ENCODE peak calls at places on chromosome 16, in eight cellular contexts. W is SK-N-SH, J is suprapubic skin, B is GM23338, E is stomach, Z is breast epithelium, P is HL-60, U is transverse colon. F is an unnamed sample.

GRCh38 chr16:31519746-31520145 is 8.0 kb upstream of the AHSP start:
- DNase-seq in W (no peak), J (no peak), B (no peak), E (no peak), Z (no peak), P (no peak), U (no peak), F (no peak)

GRCh38 chr16:14672403-14672971 is 21.6 kb downstream of the PLA2G10 start:
- DNase-seq in W (no peak), J (no peak), B (no peak), E (peak; percentile 53), Z (no peak), P (no peak), U (peak; percentile 39), F (no peak)

GRCh38 chr16:87540072-87540976 is 47.5 kb upstream of the ZCCHC14 start:
- DNase-seq in W (no peak), J (no peak), B (no peak), E (no peak), Z (no peak), P (no peak), U (no peak), F (no peak)

GRCh38 chr16:79004281-79004680 is 596.3 kb downstream of the MAF start:
- DNase-seq in W (no peak), J (no peak), B (no peak), E (no peak), Z (peak; percentile 93), P (no peak), U (no peak), F (no peak)

GRCh38 chr16:8173111-8173644 is 417.1 kb downstream of the TMEM114 start:
- DNase-seq in W (peak; percentile 67), J (no peak), B (peak; percentile 92), E (peak; percentile 71), Z (peak; percentile 33), P (peak; percentile 70), U (peak; percentile 68), F (peak; percentile 17)

GRCh38 chr16:81531415-81531814 is 86.8 kb downstream of the CMIP start:
- DNase-seq in W (no peak), J (no peak), B (no peak), E (no peak), Z (peak; percentile 72), P (no peak), U (peak; percentile 51), F (peak; percentile 60)

GRCh38 chr16:78290498-78291271 is 191.2 kb downstream of the WWOX start:
- DNase-seq in W (no peak), J (no peak), B (no peak), E (no peak), Z (no peak), P (no peak), U (no peak), F (no peak)

GRCh38 chr16:76676356-76676755 is 399.2 kb downstream of the CNTNAP4 start:
- DNase-seq in W (no peak), J (no peak), B (peak; percentile 48), E (no peak), Z (peak; percentile 59), P (no peak), U (no peak), F (no peak)

GRCh38 chr16:89031715-89032659 is 55.0 kb upstream of the CBFA2T3 start:
- DNase-seq in W (no peak), J (peak; percentile 76), B (no peak), E (peak; percentile 37), Z (peak; percentile 40), P (peak; percentile 95), U (peak; percentile 56), F (no peak)

GRCh38 chr16:83561876-83562275 is 245.9 kb upstream of the HSBP1 start:
- DNase-seq in W (no peak), J (no peak), B (peak; percentile 57), E (no peak), Z (no peak), P (no peak), U (no peak), F (no peak)

GRCh38 chr16:4488486-4488967 is 12.3 kb downstream of the HMOX2 start:
- DNase-seq in W (no peak), J (no peak), B (no peak), E (no peak), Z (no peak), P (no peak), U (no peak), F (no peak)

GRCh38 chr16:4009177-4009576 is 107.1 kb downstream of the ADCY9 start:
- DNase-seq in W (no peak), J (no peak), B (no peak), E (no peak), Z (no peak), P (no peak), U (no peak), F (no peak)

GRCh38 chr16:13873835-13874438 is 46.0 kb upstream of the ERCC4 start:
- DNase-seq in W (peak; percentile 41), J (no peak), B (peak; percentile 80), E (no peak), Z (no peak), P (no peak), U (no peak), F (no peak)

GRCh38 chr16:8572919-8573724 is 17.2 kb downstream of the TMEM114 start:
- DNase-seq in W (peak; percentile 50), J (no peak), B (peak; percentile 92), E (no peak), Z (no peak), P (peak; percentile 16), U (no peak), F (no peak)

GRCh38 chr16:60432472-60432871 is 1603.8 kb downstream of the CDH8 start:
- DNase-seq in W (no peak), J (no peak), B (no peak), E (no peak), Z (no peak), P (no peak), U (no peak), F (no peak)

GRCh38 chr16:85733839-85734170 is 17.1 kb downstream of the C16orf74 start:
- DNase-seq in W (peak; percentile 61), J (no peak), B (peak; percentile 98), E (no peak), Z (no peak), P (peak; percentile 78), U (no peak), F (no peak)

GRCh38 chr16:8096211-8096610 is 494.1 kb downstream of the TMEM114 start:
- DNase-seq in W (no peak), J (no peak), B (no peak), E (no peak), Z (no peak), P (no peak), U (no peak), F (no peak)

GRCh38 chr16:35140293-35140986 is 1681.0 kb downstream of the TP53TG3F start:
- DNase-seq in W (no peak), J (no peak), B (no peak), E (no peak), Z (no peak), P (no peak), U (no peak), F (no peak)

GRCh38 chr16:86529160-86529559 is 18.8 kb downstream of the FOXF1 start:
- DNase-seq in W (no peak), J (no peak), B (no peak), E (no peak), Z (no peak), P (no peak), U (no peak), F (no peak)

GRCh38 chr16:83143788-83144187 is 517.0 kb downstream of the CDH13 start:
- DNase-seq in W (no peak), J (no peak), B (no peak), E (no peak), Z (no peak), P (no peak), U (peak; percentile 9), F (no peak)

DNA sequence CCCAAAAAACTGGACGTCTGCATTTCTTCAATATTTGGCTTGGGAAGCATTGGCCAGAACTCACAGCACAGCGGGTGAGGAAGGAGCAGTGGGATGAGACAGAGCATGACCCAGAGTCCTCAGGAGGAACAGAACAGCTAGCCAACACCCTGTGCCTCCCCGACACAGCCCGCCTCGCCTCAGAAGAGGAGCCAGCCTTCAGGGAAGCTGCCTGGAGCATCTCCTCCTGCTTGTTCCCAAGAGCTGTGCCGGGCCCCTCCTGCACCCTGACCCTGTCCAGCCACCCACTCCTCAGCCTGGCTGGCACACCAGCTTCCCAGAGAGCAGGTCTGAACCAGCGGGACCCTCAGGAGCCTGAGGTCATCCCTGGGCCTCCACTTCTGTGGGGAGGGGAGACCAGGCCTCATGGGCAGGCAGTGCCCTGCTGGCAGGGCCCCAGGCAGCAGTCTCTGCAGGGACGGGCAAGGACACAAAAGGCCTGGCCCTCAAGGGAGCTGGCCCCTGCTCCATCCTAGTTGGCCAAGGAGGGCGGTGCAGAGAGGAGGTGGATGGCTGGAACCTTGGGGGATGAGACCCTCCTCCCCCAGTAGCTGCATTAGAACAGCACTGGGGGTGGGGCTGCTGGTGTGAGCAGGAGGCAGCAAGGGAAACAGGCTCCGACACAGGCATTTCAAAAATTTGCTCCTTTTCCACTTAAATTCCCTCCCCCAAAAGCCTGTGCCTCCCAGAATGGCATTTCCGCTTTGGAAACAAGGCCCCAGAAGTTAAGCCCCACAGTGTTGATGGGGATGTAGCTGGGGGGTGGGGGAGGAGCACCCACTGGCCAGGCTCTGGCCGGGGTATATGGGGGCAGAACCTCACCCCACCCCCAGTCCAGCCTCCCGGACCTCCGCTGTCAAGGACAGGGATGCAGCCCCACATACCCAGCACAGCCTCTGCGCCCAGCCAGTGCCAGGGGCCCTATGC is 1.8 kb upstream of the BCAR1 start:
- DNase-seq in W (no peak), J (no peak), B (peak; percentile 99), E (no peak), Z (no peak), P (no peak), U (no peak), F (no peak)
- TF ChIP-seq CTCF in W (no peak), J (no peak), B (no peak), E (no peak), Z (no peak), P (no peak), U (no peak), F (no peak)

GRCh38 chr16:27483624-27484023 is 66.1 kb downstream of the GTF3C1 start:
- DNase-seq in W (no peak), J (no peak), B (no peak), E (no peak), Z (no peak), P (no peak), U (no peak), F (no peak)
- TF ChIP-seq POLR2AphosphoS5 in W (no peak), J (no peak), B (no peak), E (no peak), Z (no peak), P (no peak), U (no peak), F (no peak)

GRCh38 chr16:69253796-69254426 is 57.2 kb upstream of the VPS4A start:
- DNase-seq in W (no peak), J (no peak), B (no peak), E (no peak), Z (no peak), P (no peak), U (no peak), F (peak; percentile 47)
- TF ChIP-seq CTCF in W (no peak), J (no peak), B (no peak), E (no peak), Z (no peak), P (no peak), U (no peak), F (no peak)

DNA sequence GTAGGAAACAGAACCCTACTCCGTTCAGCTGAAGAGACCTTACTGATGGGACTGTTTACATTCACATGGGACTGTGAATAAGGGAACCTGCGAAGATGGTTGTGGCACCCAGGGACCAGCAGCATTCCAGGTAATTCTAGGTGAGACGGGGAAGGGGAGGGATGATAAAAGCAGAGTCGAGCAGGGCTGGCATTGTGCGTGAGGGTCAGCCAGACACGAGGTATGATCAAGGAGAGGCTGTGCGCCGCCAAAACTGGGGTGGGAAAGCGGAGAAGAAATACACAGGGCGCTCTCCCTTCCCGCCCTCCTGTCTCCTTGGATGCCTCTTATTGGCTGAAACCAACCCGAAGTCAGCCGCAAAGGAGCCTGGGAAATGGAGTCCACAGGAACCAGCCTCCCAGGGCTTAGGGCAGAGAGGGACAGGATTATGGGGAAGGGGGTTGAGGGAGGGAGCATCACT is 38.4 kb upstream of the CSNK2A2 start:
- DNase-seq in W (peak; percentile 76), J (no peak), B (peak; percentile 97), E (peak; percentile 71), Z (peak; percentile 46), P (peak; percentile 55), U (peak; percentile 78), F (peak; percentile 59)
- TF ChIP-seq POLR2AphosphoS5 in W (no peak), J (no peak), B (peak; percentile 69), E (no peak), Z (no peak), P (no peak), U (no peak), F (peak; percentile 55)

F was measured in prostate gland.